ENCODE peak calls at places on chromosomes 16 and 17, in ten cellular contexts. O, Y, V, S, G, R, D, N, M and T are unnamed samples. For H3K4me1, the result is how much of the 10 kb centered on the place peaks cover.

GRCh38 chr16:85398688-85399582 is 214.2 kb upstream of the GSE1 start:
- DNase-seq in Y (no peak), M (no peak), V (no peak), R (no peak), D (peak), G (no peak), O (no peak), S (no peak), N (peak), T (no peak)

GRCh38 chr17:41989702-41990419 is 23.3 kb downstream of the CNP start:
- DNase-seq in G (no peak), Y (no peak), N (no peak), D (no peak), S (no peak), R (no peak), M (no peak), O (no peak), V (no peak), T (no peak)

GRCh38 chr16:49550666-49551065 is 177.1 kb downstream of the C16orf78 start:
- DNase-seq in O (no peak), G (no peak), Y (no peak), V (no peak), M (no peak), N (no peak), S (no peak), D (no peak), R (no peak), T (no peak)

GRCh38 chr17:17822189-17822978 is 14.4 kb downstream of the SREBF1 start:
- DNase-seq in N (peak), Y (peak), R (no peak), O (peak), S (no peak), V (peak), G (peak), D (peak), M (peak), T (peak)

GRCh38 chr17:73401911-73402310 is 90.1 kb upstream of the CDC42EP4 start:
- DNase-seq in S (no peak), M (no peak), V (no peak), D (peak), Y (no peak), G (no peak), O (peak), N (peak), R (no peak), T (no peak)

GRCh38 chr17:79617740-79618382 is 7.0 kb upstream of the RBFOX3 start:
- DNase-seq in V (no peak), D (peak), N (peak), G (peak), S (no peak), Y (no peak), O (no peak), R (no peak), M (no peak), T (no peak)

GRCh38 chr17:76277300-76278267 is 12.4 kb downstream of the UBALD2 start:
- DNase-seq in M (no peak), G (no peak), S (no peak), N (no peak), O (no peak), V (no peak), D (no peak), Y (no peak), R (no peak), T (no peak)

GRCh38 chr17:4900231-4901107 is 1.1 kb downstream of the C17orf107 start:
- DNase-seq in G (no peak), D (peak), S (peak), N (no peak), V (no peak), M (peak), R (no peak), Y (no peak), O (no peak), T (no peak)

GRCh38 chr16:72560617-72561016 is 388.7 kb upstream of the PMFBP1 start:
- DNase-seq in D (no peak), M (no peak), V (no peak), S (no peak), G (no peak), Y (no peak), R (no peak), O (no peak), N (no peak), T (no peak)

GRCh38 chr17:73552300-73553088 is 91.8 kb downstream of the SDK2 start:
- DNase-seq in M (no peak), D (no peak), R (no peak), G (no peak), O (no peak), V (no peak), N (peak), Y (no peak), S (no peak), T (no peak)

GRCh38 chr16:51753382-51753781 is 602.3 kb upstream of the SALL1 start:
- DNase-seq in V (no peak), O (no peak), G (no peak), R (no peak), N (no peak), S (no peak), M (no peak), D (no peak), Y (no peak), T (no peak)

GRCh38 chr17:12790806-12791148 is 1.5 kb downstream of the ARHGAP44 start:
- DNase-seq in S (no peak), R (no peak), G (no peak), D (no peak), V (no peak), Y (no peak), N (no peak), O (no peak), M (no peak), T (no peak)

GRCh38 chr16:50859628-50860360 is 117.9 kb downstream of the CYLD start:
- DNase-seq in V (no peak), O (no peak), D (no peak), R (no peak), S (no peak), M (no peak), N (no peak), Y (no peak), G (no peak), T (peak)

GRCh38 chr17:56593741-56594527 is 435 bp downstream of the NOG start:
- DNase-seq in O (peak), N (peak), R (no peak), S (no peak), V (peak), G (peak), M (peak), Y (peak), D (peak), T (no peak)

GRCh38 chr16:55495616-55496289 is 13.1 kb upstream of the LPCAT2 start:
- DNase-seq in Y (peak), V (no peak), D (no peak), R (no peak), M (no peak), O (no peak), G (no peak), N (no peak), S (no peak), T (no peak)

GRCh38 chr17:64920419-64921172 is 1.3 kb upstream of the LRRC37A3 start:
- DNase-seq in D (no peak), V (no peak), O (no peak), R (no peak), Y (no peak), N (no peak), S (no peak), G (no peak), M (no peak), T (no peak)

GRCh38 chr17:1109606-1110523 is 69.9 kb downstream of the ABR start:
- DNase-seq in G (no peak), O (no peak), S (no peak), Y (no peak), M (peak), V (no peak), D (no peak), N (peak), R (no peak), T (no peak)

GRCh38 chr17:4854181-4854681 is 21.1 kb downstream of the MINK1 start:
- DNase-seq in M (no peak), D (no peak), O (no peak), G (no peak), Y (peak), R (no peak), S (no peak), V (no peak), N (no peak), T (no peak)

GRCh38 chr16:89564476-89565255 is 4.2 kb downstream of the RPL13 start:
- DNase-seq in Y (no peak), G (no peak), O (no peak), V (no peak), D (no peak), S (no peak), N (no peak), M (no peak), R (no peak), T (no peak)

GRCh38 chr17:39401412-39402278 is at the start of gene FBXL20:
- DNase-seq in S (peak), G (peak), M (peak), V (peak), D (peak), O (peak), N (peak), Y (peak), R (peak), T (peak)

GRCh38 chr16:55474821-55475220 is 4.2 kb upstream of the MMP2 start:
- DNase-seq in V (no peak), N (no peak), D (no peak), G (no peak), R (no peak), S (no peak), O (no peak), M (no peak), Y (no peak), T (no peak)

GRCh38 chr16:28167730-28168129 is 44.0 kb downstream of the XPO6 start:
- DNase-seq in Y (no peak), M (no peak), G (no peak), S (no peak), O (no peak), R (no peak), V (no peak), D (no peak), N (no peak), T (no peak)

GRCh38 chr17:72614476-72614870 is 478.0 kb downstream of the SLC39A11 start:
- DNase-seq in V (no peak), G (no peak), Y (peak), N (no peak), M (no peak), S (no peak), R (no peak), O (no peak), D (no peak), T (no peak)

GRCh38 chr16:73204359-73205152 is 156.6 kb upstream of the ZFHX3 start:
- DNase-seq in M (no peak), N (no peak), R (no peak), V (no peak), S (no peak), Y (no peak), G (no peak), O (no peak), D (no peak), T (no peak)

GRCh38 chr17:39045948-39046679 is 78.9 kb upstream of the FBXO47 start:
- DNase-seq in M (no peak), G (no peak), R (no peak), S (no peak), N (no peak), V (no peak), D (peak), O (no peak), Y (no peak), T (no peak)

GRCh38 chr17:65027305-65027704 is 29.2 kb downstream of the GNA13 start:
- DNase-seq in Y (peak), V (no peak), M (no peak), S (peak), N (no peak), D (no peak), R (no peak), G (no peak), O (no peak), T (no peak)

GRCh38 chr17:59607817-59608403 is 11.8 kb upstream of the CLTC start:
- DNase-seq in G (no peak), N (no peak), R (no peak), M (no peak), V (no peak), D (no peak), O (no peak), Y (no peak), S (no peak), T (no peak)

GRCh38 chr16:51982715-51983680 is 563.9 kb downstream of the TOX3 start:
- DNase-seq in S (no peak), M (peak), O (peak), G (no peak), Y (peak), D (no peak), V (no peak), N (no peak), R (no peak), T (no peak)

GRCh38 chr16:87840462-87840978 is 28.8 kb downstream of the SLC7A5 start:
- DNase-seq in O (no peak), Y (no peak), V (no peak), M (no peak), S (no peak), R (no peak), N (no peak), D (peak), G (no peak), T (no peak)

GRCh38 chr16:27199747-27200146 is 3.6 kb upstream of the KDM8 start:
- DNase-seq in V (no peak), S (no peak), D (no peak), O (no peak), G (no peak), Y (peak), N (no peak), R (no peak), M (no peak), T (no peak)

GRCh38 chr16:70768205-70768580 is 32.8 kb downstream of the VAC14 start:
- DNase-seq in R (no peak), V (no peak), D (no peak), Y (no peak), O (no peak), S (no peak), N (no peak), M (no peak), G (no peak), T (no peak)

GRCh38 chr17:4152471-4152870 is 9.5 kb downstream of the CYB5D2 start:
- DNase-seq in S (no peak), O (no peak), G (no peak), D (no peak), N (no peak), R (no peak), Y (peak), M (no peak), V (no peak), T (no peak)

GRCh38 chr17:332558-333322 is 19.9 kb downstream of the RPH3AL start:
- DNase-seq in M (no peak), S (no peak), R (no peak), O (no peak), G (no peak), Y (peak), V (peak), D (peak), N (peak), T (peak)

GRCh38 chr17:21098934-21099687 is 27.7 kb upstream of the DHRS7B start:
- DNase-seq in V (peak), Y (peak), N (peak), S (peak), M (peak), R (no peak), D (peak), G (no peak), O (peak), T (peak)

GRCh38 chr16:86554599-86554916 is 477 bp downstream of the MTHFSD start:
- DNase-seq in R (no peak), O (no peak), G (no peak), N (no peak), V (no peak), S (no peak), D (no peak), M (no peak), Y (no peak), T (no peak)

GRCh38 chr17:29237476-29238132 is 9.1 kb upstream of the CRYBA1 start:
- DNase-seq in R (no peak), O (no peak), Y (peak), N (no peak), S (no peak), V (no peak), G (no peak), D (no peak), M (no peak), T (no peak)
- H3K27ac ChIP-seq in R (no peak), O (no peak), Y (peak), N (no peak), S (no peak), V (no peak), G (no peak), D (no peak), M (no peak), T (no peak)

GRCh38 chr17:50689956-50690886 is 17.5 kb downstream of the ANKRD40 start:
- DNase-seq in D (no peak), M (no peak), O (no peak), Y (no peak), N (no peak), G (no peak), V (no peak), R (no peak), S (no peak), T (no peak)

GRCh38 chr17:50689251-50689650 is 18.5 kb downstream of the ANKRD40 start:
- DNase-seq in R (no peak), Y (peak), O (no peak), S (no peak), G (no peak), N (no peak), M (no peak), D (peak), V (no peak), T (no peak)

GRCh38 chr17:50687200-50688066 is 20.3 kb downstream of the ANKRD40 start:
- DNase-seq in Y (peak), O (no peak), M (no peak), D (peak), S (no peak), V (no peak), R (no peak), G (no peak), N (no peak), T (no peak)

GRCh38 chr17:50686494-50687199 is 21.1 kb downstream of the ANKRD40 start:
- DNase-seq in M (peak), Y (peak), O (peak), R (peak), D (peak), N (no peak), S (no peak), V (peak), G (no peak), T (peak)

DNA sequence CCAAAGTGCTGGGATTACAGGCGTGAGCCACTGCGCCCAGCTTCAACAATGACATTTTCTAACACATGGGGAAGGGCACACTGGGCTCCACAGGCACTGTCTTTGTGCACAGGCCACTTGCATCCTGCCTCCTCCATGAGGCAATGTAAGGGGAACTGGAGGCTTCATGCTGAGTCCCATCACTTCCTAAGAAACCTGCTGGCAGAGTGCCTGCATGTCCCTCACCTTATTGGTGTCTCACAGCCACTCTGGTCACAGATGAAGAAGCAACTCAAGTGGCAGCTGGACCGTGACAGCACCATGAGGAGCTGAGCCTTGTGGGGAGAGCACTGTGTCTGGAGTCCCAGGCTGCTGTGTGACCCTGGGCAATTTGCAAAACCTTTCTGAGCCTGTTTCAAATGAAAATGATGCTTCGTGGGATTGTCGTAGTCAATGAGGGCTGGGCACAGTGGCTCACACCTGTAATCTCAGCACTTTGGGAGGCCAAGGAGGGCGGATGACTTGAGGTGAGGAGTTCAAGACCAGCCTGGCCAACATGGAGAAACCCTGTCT is 19.5 kb downstream of the ANKRD40 start:
- DNase-seq in V (no peak), N (no peak), S (no peak), R (no peak), M (no peak), O (no peak), D (no peak), Y (no peak), G (no peak), T (no peak)
- H3K4me1 ChIP-seq in V (under half), N (under half), S (under half), R (under half), M (half or more), O (under half), D (under half), Y (under half), G (under half), T (under half)

DNA sequence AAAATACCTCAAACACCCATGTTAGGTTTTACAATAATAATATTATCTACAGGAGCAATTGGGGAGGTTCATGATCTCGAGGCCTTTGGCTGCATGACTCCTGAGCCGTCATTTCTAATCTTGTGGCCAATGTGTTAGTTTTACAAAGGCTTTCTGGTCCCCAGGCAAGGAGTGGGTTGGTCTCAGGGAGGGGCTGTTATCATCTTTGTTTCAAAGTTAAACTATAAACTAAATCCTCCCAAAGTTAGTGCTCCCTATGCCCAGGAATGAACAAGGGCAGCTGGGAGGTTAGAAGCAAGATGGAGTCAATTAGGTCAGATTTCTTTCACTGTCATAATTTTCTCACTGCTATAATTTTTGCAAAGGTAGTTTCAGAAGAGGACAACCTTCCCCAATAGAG is 9.1 kb upstream of the CCL5 start:
- DNase-seq in D (no peak), M (no peak), G (no peak), O (no peak), N (no peak), Y (no peak), S (no peak), R (no peak), V (no peak), T (no peak)
- H3K27ac ChIP-seq in D (no peak), M (no peak), G (no peak), O (no peak), N (no peak), Y (no peak), S (no peak), R (no peak), V (no peak), T (no peak)

GRCh38 chr17:29177541-29177870 is 2.7 kb downstream of the MYO18A start:
- DNase-seq in Y (no peak), V (no peak), S (no peak), G (no peak), R (no peak), M (no peak), D (no peak), N (no peak), O (no peak), T (no peak)

GRCh38 chr17:29178750-29179231 is 1.4 kb downstream of the MYO18A start:
- DNase-seq in O (no peak), S (no peak), V (no peak), R (no peak), M (peak), Y (no peak), D (no peak), G (no peak), N (no peak), T (no peak)

GRCh38 chr17:29175349-29175748 is 4.8 kb downstream of the MYO18A start:
- DNase-seq in M (no peak), O (no peak), N (no peak), G (no peak), S (no peak), R (no peak), D (no peak), Y (no peak), V (no peak), T (no peak)

GRCh38 chr17:29177871-29178749 is 2.1 kb downstream of the MYO18A start:
- DNase-seq in R (no peak), O (no peak), D (no peak), G (no peak), Y (no peak), N (no peak), V (no peak), S (no peak), M (peak), T (no peak)

GRCh38 chr17:29176500-29177351 is 3.5 kb downstream of the MYO18A start:
- DNase-seq in D (peak), N (peak), M (peak), Y (no peak), R (no peak), G (no peak), S (peak), O (no peak), V (peak), T (no peak)
- H3K4me1 ChIP-seq in D (under half), N (under half), M (half or more), Y (under half), R (under half), G (under half), S (under half), O (under half), V (under half), T (under half)

DNA sequence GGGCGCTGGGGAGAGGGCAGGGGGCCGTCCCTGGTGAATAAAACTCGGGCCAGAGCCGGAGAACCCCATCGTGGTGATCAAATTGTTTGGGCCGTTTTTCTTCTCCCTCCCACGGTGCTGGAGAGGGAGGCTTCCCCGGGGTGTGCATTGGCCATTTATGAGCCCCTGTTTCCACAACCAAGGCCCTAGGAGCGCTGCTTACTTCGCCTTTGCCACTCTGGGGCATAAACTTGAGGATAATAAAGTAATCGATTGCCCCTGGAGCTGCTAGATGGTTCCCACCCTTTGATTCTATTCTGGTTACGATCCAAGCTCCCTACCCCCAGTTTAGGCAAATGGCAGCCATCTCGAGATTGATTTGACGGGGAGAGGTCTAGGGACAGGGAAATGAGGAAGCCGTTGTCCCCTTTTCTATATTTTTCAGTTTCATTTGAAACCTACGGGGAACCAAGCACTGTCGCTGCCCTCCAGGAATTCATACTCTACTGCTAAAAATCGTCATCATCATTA is 669 bp downstream of the CCP110 start:
- DNase-seq in V (no peak), S (no peak), R (no peak), G (no peak), M (no peak), O (no peak), N (no peak), D (no peak), Y (no peak), T (no peak)
- H3K27ac ChIP-seq in V (no peak), S (peak), R (peak), G (peak), M (peak), O (peak), N (peak), D (no peak), Y (peak), T (peak)

GRCh38 chr17:78412403-78412802 is 34.0 kb downstream of the PGS1 start:
- DNase-seq in N (no peak), D (no peak), M (no peak), R (no peak), S (no peak), G (no peak), O (no peak), Y (no peak), V (peak), T (no peak)
- H3K4me1 ChIP-seq in N (half or more), D (under half), M (half or more), R (under half), S (under half), G (under half), O (half or more), Y (under half), V (half or more), T (half or more)